ENCODE peak calls at places on chromosomes 5 and 9, in eight cellular contexts. One of them, this sample, is unnamed.

GRCh38 chr9:134597041-134597913 is 44.3 kb upstream of the COL5A1 start:
- DNase-seq in prostate gland: no peak
- DNase-seq in left lung: peak
- DNase-seq in AG04450: no peak
- DNase-seq in lower leg skin: peak
- DNase-seq in bronchial epithelial cell: no peak
- DNase-seq in skeletal muscle cell: no peak
- DNase-seq in cardiac fibroblast: no peak
- DNase-seq in this sample: no peak

GRCh38 chr5:93649234-93649900 is 66.3 kb downstream of the NR2F1 start:
- DNase-seq in prostate gland: no peak
- DNase-seq in left lung: no peak
- DNase-seq in AG04450: no peak
- DNase-seq in lower leg skin: no peak
- DNase-seq in bronchial epithelial cell: peak
- DNase-seq in skeletal muscle cell: no peak
- DNase-seq in cardiac fibroblast: peak
- DNase-seq in this sample: no peak

GRCh38 chr5:7425830-7426229 is 29.9 kb downstream of the ADCY2 start:
- DNase-seq in prostate gland: no peak
- DNase-seq in left lung: no peak
- DNase-seq in AG04450: no peak
- DNase-seq in lower leg skin: no peak
- DNase-seq in bronchial epithelial cell: peak
- DNase-seq in skeletal muscle cell: no peak
- DNase-seq in cardiac fibroblast: no peak
- DNase-seq in this sample: no peak

GRCh38 chr5:81269751-81270686 is 31.4 kb upstream of the ZCCHC9 start:
- DNase-seq in prostate gland: no peak
- DNase-seq in left lung: peak
- DNase-seq in AG04450: no peak
- DNase-seq in lower leg skin: no peak
- DNase-seq in bronchial epithelial cell: no peak
- DNase-seq in skeletal muscle cell: no peak
- DNase-seq in cardiac fibroblast: no peak
- DNase-seq in this sample: no peak

GRCh38 chr9:87512321-87512720 is 14.7 kb downstream of the DAPK1 start:
- DNase-seq in prostate gland: no peak
- DNase-seq in left lung: no peak
- DNase-seq in AG04450: no peak
- DNase-seq in lower leg skin: no peak
- DNase-seq in bronchial epithelial cell: no peak
- DNase-seq in skeletal muscle cell: no peak
- DNase-seq in cardiac fibroblast: no peak
- DNase-seq in this sample: no peak

GRCh38 chr5:75405296-75405695 is 68.3 kb downstream of the HMGCR start:
- DNase-seq in prostate gland: no peak
- DNase-seq in left lung: no peak
- DNase-seq in AG04450: no peak
- DNase-seq in lower leg skin: no peak
- DNase-seq in bronchial epithelial cell: peak
- DNase-seq in skeletal muscle cell: no peak
- DNase-seq in cardiac fibroblast: no peak
- DNase-seq in this sample: no peak

GRCh38 chr5:90406466-90406865 is 3.1 kb downstream of the CETN3 start:
- DNase-seq in prostate gland: no peak
- DNase-seq in left lung: no peak
- DNase-seq in AG04450: no peak
- DNase-seq in lower leg skin: no peak
- DNase-seq in bronchial epithelial cell: peak
- DNase-seq in skeletal muscle cell: no peak
- DNase-seq in cardiac fibroblast: no peak
- DNase-seq in this sample: no peak

GRCh38 chr5:127396490-127397155 is 106.0 kb downstream of the MEGF10 start:
- DNase-seq in prostate gland: no peak
- DNase-seq in left lung: peak
- DNase-seq in AG04450: no peak
- DNase-seq in lower leg skin: no peak
- DNase-seq in bronchial epithelial cell: no peak
- DNase-seq in skeletal muscle cell: no peak
- DNase-seq in cardiac fibroblast: no peak
- DNase-seq in this sample: no peak

GRCh38 chr5:71732011-71732410 is 12.9 kb downstream of the CARTPT start:
- DNase-seq in prostate gland: no peak
- DNase-seq in left lung: no peak
- DNase-seq in AG04450: no peak
- DNase-seq in lower leg skin: no peak
- DNase-seq in bronchial epithelial cell: no peak
- DNase-seq in skeletal muscle cell: no peak
- DNase-seq in cardiac fibroblast: no peak
- DNase-seq in this sample: no peak

GRCh38 chr9:91089405-91090131 is 272.1 kb downstream of the AUH start:
- DNase-seq in prostate gland: no peak
- DNase-seq in left lung: no peak
- DNase-seq in AG04450: no peak
- DNase-seq in lower leg skin: no peak
- DNase-seq in bronchial epithelial cell: peak
- DNase-seq in skeletal muscle cell: peak
- DNase-seq in cardiac fibroblast: peak
- DNase-seq in this sample: no peak

GRCh38 chr5:124519396-124519795 is 227.0 kb downstream of the ZNF608 start:
- DNase-seq in prostate gland: no peak
- DNase-seq in left lung: no peak
- DNase-seq in AG04450: peak
- DNase-seq in lower leg skin: no peak
- DNase-seq in bronchial epithelial cell: peak
- DNase-seq in skeletal muscle cell: peak
- DNase-seq in cardiac fibroblast: peak
- DNase-seq in this sample: no peak

GRCh38 chr9:98099898-98100297 is 19.1 kb downstream of the TRIM14 start:
- DNase-seq in prostate gland: peak
- DNase-seq in left lung: no peak
- DNase-seq in AG04450: no peak
- DNase-seq in lower leg skin: no peak
- DNase-seq in bronchial epithelial cell: peak
- DNase-seq in skeletal muscle cell: no peak
- DNase-seq in cardiac fibroblast: no peak
- DNase-seq in this sample: no peak

GRCh38 chr9:5850735-5851122 is 17.8 kb upstream of the ERMP1 start:
- DNase-seq in prostate gland: no peak
- DNase-seq in left lung: no peak
- DNase-seq in AG04450: no peak
- DNase-seq in lower leg skin: no peak
- DNase-seq in bronchial epithelial cell: peak
- DNase-seq in skeletal muscle cell: no peak
- DNase-seq in cardiac fibroblast: no peak
- DNase-seq in this sample: no peak

GRCh38 chr5:55441954-55442353 is 92.8 kb downstream of the PLPP1 start:
- DNase-seq in prostate gland: no peak
- DNase-seq in left lung: no peak
- DNase-seq in AG04450: no peak
- DNase-seq in lower leg skin: no peak
- DNase-seq in bronchial epithelial cell: peak
- DNase-seq in skeletal muscle cell: no peak
- DNase-seq in cardiac fibroblast: no peak
- DNase-seq in this sample: no peak

GRCh38 chr9:94576131-94576530 is 17.5 kb downstream of the FBP2 start:
- DNase-seq in prostate gland: no peak
- DNase-seq in left lung: no peak
- DNase-seq in AG04450: no peak
- DNase-seq in lower leg skin: no peak
- DNase-seq in bronchial epithelial cell: no peak
- DNase-seq in skeletal muscle cell: no peak
- DNase-seq in cardiac fibroblast: no peak
- DNase-seq in this sample: no peak

GRCh38 chr9:134892221-134892620 is 11.6 kb downstream of the FCN2 start:
- DNase-seq in prostate gland: no peak
- DNase-seq in left lung: no peak
- DNase-seq in AG04450: no peak
- DNase-seq in lower leg skin: peak
- DNase-seq in bronchial epithelial cell: no peak
- DNase-seq in skeletal muscle cell: no peak
- DNase-seq in cardiac fibroblast: no peak
- DNase-seq in this sample: peak

GRCh38 chr9:131442351-131442750 is 48.5 kb downstream of the PRRC2B start:
- DNase-seq in prostate gland: no peak
- DNase-seq in left lung: no peak
- DNase-seq in AG04450: no peak
- DNase-seq in lower leg skin: no peak
- DNase-seq in bronchial epithelial cell: no peak
- DNase-seq in skeletal muscle cell: no peak
- DNase-seq in cardiac fibroblast: no peak
- DNase-seq in this sample: peak

GRCh38 chr5:179344301-179345178 is 721 bp downstream of the ADAMTS2 start:
- DNase-seq in prostate gland: no peak
- DNase-seq in left lung: peak
- DNase-seq in AG04450: no peak
- DNase-seq in lower leg skin: no peak
- DNase-seq in bronchial epithelial cell: no peak
- DNase-seq in skeletal muscle cell: no peak
- DNase-seq in cardiac fibroblast: peak
- DNase-seq in this sample: no peak

GRCh38 chr5:77630246-77631165 is 8.0 kb downstream of the OTP start:
- DNase-seq in prostate gland: no peak
- DNase-seq in left lung: peak
- DNase-seq in AG04450: no peak
- DNase-seq in lower leg skin: no peak
- DNase-seq in bronchial epithelial cell: no peak
- DNase-seq in skeletal muscle cell: no peak
- DNase-seq in cardiac fibroblast: peak
- DNase-seq in this sample: peak

GRCh38 chr9:129026442-129027223 is 1.5 kb downstream of the SH3GLB2 start:
- DNase-seq in prostate gland: peak
- DNase-seq in left lung: no peak
- DNase-seq in AG04450: no peak
- DNase-seq in lower leg skin: no peak
- DNase-seq in bronchial epithelial cell: no peak
- DNase-seq in skeletal muscle cell: no peak
- DNase-seq in cardiac fibroblast: no peak
- DNase-seq in this sample: peak

GRCh38 chr5:102154291-102154690 is 141.8 kb downstream of the SLCO4C1 start:
- DNase-seq in prostate gland: no peak
- DNase-seq in left lung: no peak
- DNase-seq in AG04450: no peak
- DNase-seq in lower leg skin: no peak
- DNase-seq in bronchial epithelial cell: no peak
- DNase-seq in skeletal muscle cell: no peak
- DNase-seq in cardiac fibroblast: no peak
- DNase-seq in this sample: no peak

GRCh38 chr5:98499892-98500291 is 273.6 kb upstream of the RGMB start:
- DNase-seq in prostate gland: no peak
- DNase-seq in left lung: no peak
- DNase-seq in AG04450: no peak
- DNase-seq in lower leg skin: no peak
- DNase-seq in bronchial epithelial cell: no peak
- DNase-seq in skeletal muscle cell: no peak
- DNase-seq in cardiac fibroblast: no peak
- DNase-seq in this sample: no peak

GRCh38 chr5:16483361-16483760 is 17.8 kb upstream of the ZNF622 start:
- DNase-seq in prostate gland: no peak
- DNase-seq in left lung: no peak
- DNase-seq in AG04450: no peak
- DNase-seq in lower leg skin: no peak
- DNase-seq in bronchial epithelial cell: peak
- DNase-seq in skeletal muscle cell: no peak
- DNase-seq in cardiac fibroblast: no peak
- DNase-seq in this sample: no peak

GRCh38 chr9:119841005-119841404 is 471.8 kb upstream of the BRINP1 start:
- DNase-seq in prostate gland: no peak
- DNase-seq in left lung: no peak
- DNase-seq in AG04450: no peak
- DNase-seq in lower leg skin: no peak
- DNase-seq in bronchial epithelial cell: no peak
- DNase-seq in skeletal muscle cell: no peak
- DNase-seq in cardiac fibroblast: no peak
- DNase-seq in this sample: no peak

GRCh38 chr5:72499730-72500129 is 7.5 kb downstream of the ZNF366 start:
- DNase-seq in prostate gland: no peak
- DNase-seq in left lung: no peak
- DNase-seq in AG04450: no peak
- DNase-seq in lower leg skin: no peak
- DNase-seq in bronchial epithelial cell: no peak
- DNase-seq in skeletal muscle cell: no peak
- DNase-seq in cardiac fibroblast: no peak
- DNase-seq in this sample: no peak

DNA sequence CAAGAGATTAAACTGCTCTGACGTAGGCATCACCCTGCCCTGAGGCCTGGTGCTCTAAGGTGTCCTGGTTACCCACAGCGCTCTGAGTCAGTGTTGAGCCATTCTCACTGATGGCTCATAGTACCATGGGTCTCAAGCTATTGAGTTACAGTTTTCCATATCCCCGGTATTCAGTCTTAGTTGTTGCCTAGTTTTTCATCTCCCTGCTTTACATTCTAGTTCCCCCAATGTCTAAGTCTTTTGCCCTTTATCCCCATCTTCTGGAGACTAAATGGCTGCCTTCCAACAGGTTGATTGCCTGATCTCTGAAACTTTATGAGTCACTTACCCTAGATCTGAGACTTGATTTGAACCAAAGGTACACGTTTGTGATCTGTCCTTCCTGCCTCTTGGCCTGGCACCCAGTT is 161.2 kb upstream of the PTGER4 start:
- DNase-seq in prostate gland: no peak
- DNase-seq in left lung: no peak
- DNase-seq in AG04450: peak
- DNase-seq in lower leg skin: no peak
- DNase-seq in bronchial epithelial cell: peak
- DNase-seq in skeletal muscle cell: peak
- DNase-seq in cardiac fibroblast: no peak
- DNase-seq in this sample: peak
- H3K4me3 ChIP-seq in prostate gland: no peak
- H3K4me3 ChIP-seq in left lung: no peak
- H3K4me3 ChIP-seq in AG04450: no peak
- H3K4me3 ChIP-seq in lower leg skin: no peak
- H3K4me3 ChIP-seq in bronchial epithelial cell: no peak
- H3K4me3 ChIP-seq in skeletal muscle cell: no peak
- H3K4me3 ChIP-seq in cardiac fibroblast: no peak
- H3K4me3 ChIP-seq in this sample: no peak

GRCh38 chr5:146873186-146873917 is 5.2 kb downstream of the PPP2R2B start:
- DNase-seq in prostate gland: no peak
- DNase-seq in left lung: peak
- DNase-seq in AG04450: no peak
- DNase-seq in lower leg skin: no peak
- DNase-seq in bronchial epithelial cell: no peak
- DNase-seq in skeletal muscle cell: no peak
- DNase-seq in cardiac fibroblast: no peak
- DNase-seq in this sample: no peak
- H3K4me3 ChIP-seq in prostate gland: no peak
- H3K4me3 ChIP-seq in left lung: no peak
- H3K4me3 ChIP-seq in AG04450: no peak
- H3K4me3 ChIP-seq in lower leg skin: no peak
- H3K4me3 ChIP-seq in bronchial epithelial cell: no peak
- H3K4me3 ChIP-seq in skeletal muscle cell: no peak
- H3K4me3 ChIP-seq in cardiac fibroblast: no peak
- H3K4me3 ChIP-seq in this sample: no peak

GRCh38 chr9:111916234-111916645 is 19.6 kb downstream of the UGCG start:
- DNase-seq in prostate gland: no peak
- DNase-seq in left lung: no peak
- DNase-seq in AG04450: no peak
- DNase-seq in lower leg skin: no peak
- DNase-seq in bronchial epithelial cell: no peak
- DNase-seq in skeletal muscle cell: no peak
- DNase-seq in cardiac fibroblast: no peak
- DNase-seq in this sample: no peak
- H3K4me3 ChIP-seq in prostate gland: no peak
- H3K4me3 ChIP-seq in left lung: no peak
- H3K4me3 ChIP-seq in AG04450: no peak
- H3K4me3 ChIP-seq in lower leg skin: no peak
- H3K4me3 ChIP-seq in bronchial epithelial cell: no peak
- H3K4me3 ChIP-seq in skeletal muscle cell: no peak
- H3K4me3 ChIP-seq in cardiac fibroblast: no peak
- H3K4me3 ChIP-seq in this sample: no peak

GRCh38 chr5:130550553-130550940 is 614.5 kb downstream of the HINT1 start:
- DNase-seq in prostate gland: no peak
- DNase-seq in left lung: no peak
- DNase-seq in AG04450: no peak
- DNase-seq in lower leg skin: no peak
- DNase-seq in bronchial epithelial cell: no peak
- DNase-seq in skeletal muscle cell: no peak
- DNase-seq in cardiac fibroblast: no peak
- DNase-seq in this sample: no peak
- H3K4me3 ChIP-seq in prostate gland: no peak
- H3K4me3 ChIP-seq in left lung: no peak
- H3K4me3 ChIP-seq in AG04450: no peak
- H3K4me3 ChIP-seq in lower leg skin: no peak
- H3K4me3 ChIP-seq in bronchial epithelial cell: no peak
- H3K4me3 ChIP-seq in skeletal muscle cell: no peak
- H3K4me3 ChIP-seq in cardiac fibroblast: no peak
- H3K4me3 ChIP-seq in this sample: no peak